ENCODE peak calls at places on chromosomes 11 and 22, in six cellular contexts. One of them, this sample, is unnamed.

GRCh38 chr11:62546937-62547625 is 475 bp upstream of the AHNAK start:
- DNase-seq in IMR-90: peak; percentile 49
- DNase-seq in fibroblast of mammary gland: peak; percentile 64
- DNase-seq in aorta: peak; percentile 66
- DNase-seq in heart right ventricle: peak; percentile 39
- DNase-seq in PC-3: peak; percentile 77
- DNase-seq in this sample: peak; percentile 78

GRCh38 chr11:125128450-125128849 is 17.0 kb upstream of the TMEM218 start:
- DNase-seq in aorta: no peak
- DNase-seq in fibroblast of mammary gland: peak; percentile 68
- DNase-seq in heart right ventricle: no peak
- DNase-seq in PC-3: peak; percentile 37
- DNase-seq in IMR-90: peak; percentile 93
- DNase-seq in this sample: peak; percentile 69

GRCh38 chr11:128678017-128678416 is 15.9 kb upstream of the FLI1 start:
- DNase-seq in fibroblast of mammary gland: no peak
- DNase-seq in heart right ventricle: no peak
- DNase-seq in aorta: no peak
- DNase-seq in PC-3: no peak
- DNase-seq in IMR-90: no peak
- DNase-seq in this sample: no peak

GRCh38 chr11:72361321-72361720 is 73.0 kb downstream of the CLPB start:
- DNase-seq in IMR-90: no peak
- DNase-seq in fibroblast of mammary gland: no peak
- DNase-seq in PC-3: no peak
- DNase-seq in heart right ventricle: no peak
- DNase-seq in aorta: no peak
- DNase-seq in this sample: no peak

GRCh38 chr11:124879999-124880611 is 14.9 kb downstream of the ROBO3 start:
- DNase-seq in PC-3: no peak
- DNase-seq in heart right ventricle: no peak
- DNase-seq in IMR-90: no peak
- DNase-seq in fibroblast of mammary gland: no peak
- DNase-seq in aorta: no peak
- DNase-seq in this sample: no peak

GRCh38 chr11:129315781-129316579 is 59.7 kb upstream of the BARX2 start:
- DNase-seq in IMR-90: no peak
- DNase-seq in aorta: no peak
- DNase-seq in fibroblast of mammary gland: no peak
- DNase-seq in heart right ventricle: no peak
- DNase-seq in PC-3: peak; percentile 89
- DNase-seq in this sample: peak; percentile 83

GRCh38 chr11:77636738-77637344 is 753 bp downstream of the CLNS1A start:
- DNase-seq in IMR-90: no peak
- DNase-seq in fibroblast of mammary gland: no peak
- DNase-seq in PC-3: no peak
- DNase-seq in heart right ventricle: no peak
- DNase-seq in aorta: no peak
- DNase-seq in this sample: no peak

GRCh38 chr22:20844055-20845037 is 14.3 kb downstream of the PI4KA start:
- DNase-seq in heart right ventricle: no peak
- DNase-seq in fibroblast of mammary gland: no peak
- DNase-seq in PC-3: no peak
- DNase-seq in aorta: no peak
- DNase-seq in IMR-90: no peak
- DNase-seq in this sample: no peak

GRCh38 chr11:68008381-68009337 is 1.5 kb upstream of the ALDH3B1 start:
- DNase-seq in PC-3: no peak
- DNase-seq in heart right ventricle: peak; percentile 21
- DNase-seq in fibroblast of mammary gland: no peak
- DNase-seq in aorta: peak; percentile 65
- DNase-seq in IMR-90: no peak
- DNase-seq in this sample: no peak

GRCh38 chr22:30795118-30795517 is 100.4 kb downstream of the OSBP2 start:
- DNase-seq in PC-3: no peak
- DNase-seq in aorta: no peak
- DNase-seq in IMR-90: no peak
- DNase-seq in heart right ventricle: no peak
- DNase-seq in fibroblast of mammary gland: no peak
- DNase-seq in this sample: no peak

GRCh38 chr11:41102471-41102870 is 357.0 kb downstream of the LRRC4C start:
- DNase-seq in aorta: no peak
- DNase-seq in PC-3: no peak
- DNase-seq in fibroblast of mammary gland: no peak
- DNase-seq in heart right ventricle: no peak
- DNase-seq in IMR-90: no peak
- DNase-seq in this sample: no peak

GRCh38 chr11:11391796-11392195 is 38.7 kb upstream of the CSNK2A3 start:
- DNase-seq in aorta: peak; percentile 66
- DNase-seq in PC-3: peak; percentile 88
- DNase-seq in fibroblast of mammary gland: peak; percentile 94
- DNase-seq in IMR-90: peak; percentile 90
- DNase-seq in heart right ventricle: no peak
- DNase-seq in this sample: peak; percentile 84

GRCh38 chr11:44407211-44407996 is 97.5 kb upstream of the ALX4 start:
- DNase-seq in PC-3: no peak
- DNase-seq in fibroblast of mammary gland: no peak
- DNase-seq in aorta: no peak
- DNase-seq in heart right ventricle: peak; percentile 23
- DNase-seq in IMR-90: no peak
- DNase-seq in this sample: no peak

GRCh38 chr11:118913411-118914125 is 12.2 kb downstream of the BCL9L start:
- DNase-seq in heart right ventricle: no peak
- DNase-seq in PC-3: peak; percentile 44
- DNase-seq in aorta: no peak
- DNase-seq in fibroblast of mammary gland: no peak
- DNase-seq in IMR-90: no peak
- DNase-seq in this sample: no peak

GRCh38 chr22:31906086-31906485 is 38.2 kb upstream of the YWHAH start:
- DNase-seq in heart right ventricle: no peak
- DNase-seq in aorta: no peak
- DNase-seq in fibroblast of mammary gland: no peak
- DNase-seq in IMR-90: no peak
- DNase-seq in PC-3: no peak
- DNase-seq in this sample: no peak

GRCh38 chr11:23688835-23689234 is 808.0 kb upstream of the LUZP2 start:
- DNase-seq in heart right ventricle: no peak
- DNase-seq in PC-3: peak; percentile 54
- DNase-seq in aorta: no peak
- DNase-seq in IMR-90: peak; percentile 70
- DNase-seq in fibroblast of mammary gland: peak; percentile 73
- DNase-seq in this sample: peak; percentile 13

GRCh38 chr22:17368144-17368726 is 1.0 kb upstream of the CECR2 start:
- DNase-seq in fibroblast of mammary gland: no peak
- DNase-seq in heart right ventricle: no peak
- DNase-seq in PC-3: no peak
- DNase-seq in aorta: no peak
- DNase-seq in IMR-90: no peak
- DNase-seq in this sample: no peak

GRCh38 chr11:79950741-79951140 is 509.9 kb upstream of the TENM4 start:
- DNase-seq in fibroblast of mammary gland: no peak
- DNase-seq in heart right ventricle: no peak
- DNase-seq in aorta: no peak
- DNase-seq in PC-3: no peak
- DNase-seq in IMR-90: no peak
- DNase-seq in this sample: no peak

GRCh38 chr22:43101306-43101705 is 9.2 kb upstream of the BIK start:
- DNase-seq in IMR-90: no peak
- DNase-seq in heart right ventricle: peak; percentile 24
- DNase-seq in fibroblast of mammary gland: no peak
- DNase-seq in PC-3: no peak
- DNase-seq in aorta: no peak
- DNase-seq in this sample: no peak

GRCh38 chr11:102914238-102915043 is 39.7 kb upstream of the MMP12 start:
- DNase-seq in IMR-90: peak; percentile 56
- DNase-seq in fibroblast of mammary gland: peak; percentile 61
- DNase-seq in heart right ventricle: no peak
- DNase-seq in aorta: no peak
- DNase-seq in PC-3: peak; percentile 76
- DNase-seq in this sample: peak; percentile 55

GRCh38 chr11:124946735-124947141 is 7.3 kb upstream of the CCDC15 start:
- DNase-seq in heart right ventricle: no peak
- DNase-seq in PC-3: peak; percentile 24
- DNase-seq in IMR-90: peak; percentile 40
- DNase-seq in fibroblast of mammary gland: peak; percentile 64
- DNase-seq in aorta: no peak
- DNase-seq in this sample: peak; percentile 68

GRCh38 chr11:12306830-12307229 is 70.5 kb upstream of the PARVA start:
- DNase-seq in fibroblast of mammary gland: no peak
- DNase-seq in IMR-90: no peak
- DNase-seq in heart right ventricle: no peak
- DNase-seq in PC-3: no peak
- DNase-seq in aorta: no peak
- DNase-seq in this sample: no peak

GRCh38 chr22:12697441-12697840 is 2830.6 kb upstream of the OR11H1 start:
- DNase-seq in fibroblast of mammary gland: no peak
- DNase-seq in PC-3: no peak
- DNase-seq in IMR-90: no peak
- DNase-seq in aorta: no peak
- DNase-seq in heart right ventricle: no peak
- DNase-seq in this sample: no peak

GRCh38 chr22:32531955-32532818 is 57.6 kb downstream of the FBXO7 start:
- DNase-seq in IMR-90: peak; percentile 93
- DNase-seq in fibroblast of mammary gland: peak; percentile 95
- DNase-seq in aorta: peak; percentile 70
- DNase-seq in heart right ventricle: peak; percentile 92
- DNase-seq in PC-3: no peak
- DNase-seq in this sample: peak; percentile 49

GRCh38 chr11:7520011-7520942 is 6.5 kb downstream of the PPFIBP2 start:
- DNase-seq in IMR-90: no peak
- DNase-seq in heart right ventricle: no peak
- DNase-seq in aorta: no peak
- DNase-seq in PC-3: no peak
- DNase-seq in fibroblast of mammary gland: no peak
- DNase-seq in this sample: no peak

GRCh38 chr22:29702025-29702930 is 17.5 kb upstream of the CABP7 start:
- DNase-seq in IMR-90: peak; percentile 11
- DNase-seq in PC-3: peak; percentile 51
- DNase-seq in heart right ventricle: no peak
- DNase-seq in fibroblast of mammary gland: no peak
- DNase-seq in aorta: no peak
- DNase-seq in this sample: no peak
- H3K4me3 ChIP-seq in IMR-90: no peak overlapping the region
- H3K4me3 ChIP-seq in PC-3: peak overlapping the region; percentile 19
- H3K4me3 ChIP-seq in heart right ventricle: no peak overlapping the region
- H3K4me3 ChIP-seq in fibroblast of mammary gland: no peak overlapping the region
- H3K4me3 ChIP-seq in aorta: no peak overlapping the region
- H3K4me3 ChIP-seq in this sample: no peak overlapping the region

GRCh38 chr11:14320020-14320419 is 39.0 kb downstream of the RRAS2 start:
- DNase-seq in fibroblast of mammary gland: peak; percentile 57
- DNase-seq in aorta: no peak
- DNase-seq in heart right ventricle: no peak
- DNase-seq in IMR-90: peak; percentile 59
- DNase-seq in PC-3: no peak
- DNase-seq in this sample: no peak
- H3K4me3 ChIP-seq in fibroblast of mammary gland: no peak overlapping the region
- H3K4me3 ChIP-seq in aorta: no peak overlapping the region
- H3K4me3 ChIP-seq in heart right ventricle: no peak overlapping the region
- H3K4me3 ChIP-seq in IMR-90: no peak overlapping the region
- H3K4me3 ChIP-seq in PC-3: no peak overlapping the region
- H3K4me3 ChIP-seq in this sample: no peak overlapping the region

GRCh38 chr22:39405346-39406085 is 5.9 kb downstream of the TAB1 start:
- DNase-seq in fibroblast of mammary gland: peak; percentile 89
- DNase-seq in PC-3: no peak
- DNase-seq in IMR-90: peak; percentile 65
- DNase-seq in heart right ventricle: no peak
- DNase-seq in aorta: peak; percentile 71
- DNase-seq in this sample: no peak
- H3K4me3 ChIP-seq in fibroblast of mammary gland: peak overlapping the region; percentile 38
- H3K4me3 ChIP-seq in PC-3: no peak overlapping the region
- H3K4me3 ChIP-seq in IMR-90: peak overlapping the region; percentile 25
- H3K4me3 ChIP-seq in heart right ventricle: no peak overlapping the region
- H3K4me3 ChIP-seq in aorta: peak overlapping the region; percentile 17
- H3K4me3 ChIP-seq in this sample: no peak overlapping the region

DNA sequence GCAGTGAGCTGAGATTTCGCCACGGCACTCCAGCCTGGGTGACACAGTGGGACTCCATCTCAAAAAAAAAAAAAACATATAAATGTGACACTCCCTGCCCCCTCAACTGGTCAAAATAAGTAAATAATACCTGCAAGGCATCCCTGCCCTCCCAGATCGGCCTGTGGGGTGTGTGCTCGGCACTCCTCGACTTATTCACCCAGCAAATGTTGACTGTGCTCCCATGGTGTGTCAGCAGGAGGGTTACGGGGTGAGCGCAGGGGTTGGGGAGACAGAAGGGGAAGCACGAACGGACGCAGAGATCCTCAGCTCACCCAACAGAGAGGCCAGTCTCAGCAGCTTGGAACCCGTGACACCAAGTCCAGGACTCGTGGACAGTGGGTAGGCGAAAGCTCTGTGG is 1.7 kb upstream of the ADM2 start:
- DNase-seq in heart right ventricle: no peak
- DNase-seq in fibroblast of mammary gland: no peak
- DNase-seq in PC-3: no peak
- DNase-seq in IMR-90: no peak
- DNase-seq in aorta: no peak
- DNase-seq in this sample: no peak
- H3K4me3 ChIP-seq in heart right ventricle: no peak overlapping the region
- H3K4me3 ChIP-seq in fibroblast of mammary gland: no peak overlapping the region
- H3K4me3 ChIP-seq in PC-3: no peak overlapping the region
- H3K4me3 ChIP-seq in IMR-90: no peak overlapping the region
- H3K4me3 ChIP-seq in aorta: no peak overlapping the region
- H3K4me3 ChIP-seq in this sample: no peak overlapping the region

GRCh38 chr22:44573451-44573850 is 75.4 kb upstream of the RTL6 start:
- DNase-seq in aorta: no peak
- DNase-seq in PC-3: no peak
- DNase-seq in IMR-90: no peak
- DNase-seq in fibroblast of mammary gland: no peak
- DNase-seq in heart right ventricle: no peak
- DNase-seq in this sample: no peak
- H3K4me3 ChIP-seq in aorta: no peak overlapping the region
- H3K4me3 ChIP-seq in PC-3: no peak overlapping the region
- H3K4me3 ChIP-seq in IMR-90: no peak overlapping the region
- H3K4me3 ChIP-seq in fibroblast of mammary gland: no peak overlapping the region
- H3K4me3 ChIP-seq in heart right ventricle: no peak overlapping the region
- H3K4me3 ChIP-seq in this sample: no peak overlapping the region

GRCh38 chr11:110032257-110032656 is 60.9 kb upstream of the ZC3H12C start:
- DNase-seq in fibroblast of mammary gland: no peak
- DNase-seq in IMR-90: no peak
- DNase-seq in aorta: no peak
- DNase-seq in heart right ventricle: no peak
- DNase-seq in PC-3: no peak
- DNase-seq in this sample: no peak
- H3K4me3 ChIP-seq in fibroblast of mammary gland: no peak overlapping the region
- H3K4me3 ChIP-seq in IMR-90: no peak overlapping the region
- H3K4me3 ChIP-seq in aorta: no peak overlapping the region
- H3K4me3 ChIP-seq in heart right ventricle: no peak overlapping the region
- H3K4me3 ChIP-seq in PC-3: no peak overlapping the region
- H3K4me3 ChIP-seq in this sample: no peak overlapping the region

This sample was measured in bronchial epithelial cell.